ENCODE peak calls at places on chromosome 2, in nine cellular contexts. P, K, R, I, D, C, M, A and V are unnamed samples.
A peak's percentile ranks its signal among the peaks of the same experiment; 100 is the strongest.

GRCh38 chr2:96815326-96816126 is 542 bp upstream of the CNNM3 start:
- DNase-seq in C (peak; percentile 27), R (peak; percentile 41), M (no peak), A (peak; percentile 66), I (no peak), K (no peak), P (peak; percentile 24), D (peak; percentile 72), V (no peak)

GRCh38 chr2:238689331-238689730 is 158.6 kb upstream of the TWIST2 start:
- DNase-seq in M (no peak), R (no peak), C (no peak), K (no peak), I (no peak), A (no peak), P (no peak), D (no peak), V (no peak)

GRCh38 chr2:223053431-223054192 is 1.6 kb downstream of the KCNE4 start:
- DNase-seq in M (no peak), R (no peak), A (no peak), C (no peak), K (no peak), I (no peak), P (no peak), D (no peak), V (no peak)

GRCh38 chr2:8219096-8219495 is 462.8 kb upstream of the ID2 start:
- DNase-seq in A (no peak), C (no peak), R (no peak), K (no peak), I (no peak), P (no peak), M (no peak), D (no peak), V (no peak)

GRCh38 chr2:232537499-232537898 is 2.0 kb upstream of the CHRNG start:
- DNase-seq in K (no peak), A (no peak), R (no peak), P (no peak), C (no peak), D (no peak), M (no peak), I (no peak), V (no peak)

GRCh38 chr2:20049631-20050030 is 1.8 kb downstream of the LAPTM4A start:
- DNase-seq in K (no peak), P (no peak), I (no peak), C (no peak), R (no peak), D (no peak), M (peak; percentile 14), A (peak; percentile 44), V (no peak)

GRCh38 chr2:110977388-110977787 is 143.3 kb upstream of the BCL2L11 start:
- DNase-seq in I (no peak), A (no peak), D (no peak), C (no peak), M (no peak), K (no peak), R (no peak), P (no peak), V (no peak)

GRCh38 chr2:172554352-172555271 is 1.3 kb upstream of the PDK1 start:
- DNase-seq in P (no peak), A (no peak), D (no peak), M (no peak), C (no peak), R (no peak), K (no peak), I (no peak), V (no peak)

GRCh38 chr2:125870264-125870663 is 785.7 kb upstream of the GYPC start:
- DNase-seq in C (no peak), M (no peak), I (no peak), R (no peak), D (no peak), K (no peak), A (no peak), P (no peak), V (no peak)

GRCh38 chr2:215528555-215528954 is 92.7 kb upstream of the FN1 start:
- DNase-seq in C (peak; percentile 67), K (no peak), M (no peak), I (no peak), D (no peak), A (peak; percentile 98), P (no peak), R (no peak), V (no peak)

GRCh38 chr2:199570957-199571356 is 113.2 kb upstream of the SATB2 start:
- DNase-seq in K (no peak), M (no peak), I (no peak), P (no peak), A (no peak), C (no peak), R (no peak), D (no peak), V (no peak)

GRCh38 chr2:42457011-42457410 is 36.8 kb downstream of the KCNG3 start:
- DNase-seq in M (no peak), K (no peak), P (no peak), R (peak; percentile 20), I (no peak), A (no peak), C (no peak), D (no peak), V (no peak)

GRCh38 chr2:112149194-112149593 is 11.0 kb downstream of the FBLN7 start:
- DNase-seq in P (no peak), I (no peak), K (no peak), D (no peak), M (no peak), C (no peak), R (no peak), A (no peak), V (no peak)

GRCh38 chr2:238910751-238911351 is 63.0 kb downstream of the TWIST2 start:
- DNase-seq in M (no peak), C (peak; percentile 18), D (no peak), A (no peak), I (peak; percentile 16), R (no peak), K (no peak), P (no peak), V (no peak)

GRCh38 chr2:239329284-239329971 is 71.4 kb downstream of the HDAC4 start:
- DNase-seq in D (no peak), R (no peak), P (no peak), A (peak; percentile 15), K (no peak), M (no peak), I (no peak), C (no peak), V (no peak)

GRCh38 chr2:134988994-134989605 is 58.1 kb downstream of the MAP3K19 start:
- DNase-seq in K (no peak), P (no peak), I (no peak), M (no peak), D (peak; percentile 25), R (peak; percentile 31), A (peak; percentile 45), C (peak; percentile 31), V (no peak)

GRCh38 chr2:34836361-34836760 is 1237.3 kb upstream of the FAM98A start:
- DNase-seq in P (no peak), D (no peak), R (no peak), I (no peak), C (no peak), M (no peak), A (no peak), K (no peak), V (no peak)

GRCh38 chr2:126656311-126657145 is 570 bp downstream of the GYPC start:
- DNase-seq in C (peak; percentile 29), A (peak; percentile 42), K (no peak), I (no peak), R (peak; percentile 34), M (peak; percentile 47), P (peak; percentile 61), D (peak; percentile 73), V (peak; percentile 31)

GRCh38 chr2:122081743-122082142 is 326.3 kb downstream of the TSN start:
- DNase-seq in K (no peak), A (no peak), R (no peak), M (no peak), I (no peak), D (no peak), P (no peak), C (no peak), V (no peak)